ENCODE peak calls at places on chromosomes 4 and X, in four cellular contexts. L, V, N and J are unnamed samples.

GRCh38 chr4:157045507-157046127 is 30.3 kb upstream of the GLRB start:
- DNase-seq in L (peak), V (peak), N (no peak), J (no peak)

GRCh38 chr4:76374744-76375143 is 46.2 kb downstream of the CCDC158 start:
- DNase-seq in V (no peak), N (no peak), L (no peak), J (no peak)

GRCh38 chr4:4248885-4249203 is 821 bp upstream of the TMEM128 start:
- DNase-seq in L (no peak), V (no peak), N (no peak), J (no peak)

GRCh38 chrX:122817321-122817720 is 366.8 kb upstream of the GRIA3 start:
- DNase-seq in N (no peak), V (no peak), L (no peak), J (no peak)

GRCh38 chr4:185801471-185801870 is 10.5 kb downstream of the SORBS2 start:
- DNase-seq in L (no peak), N (no peak), V (no peak), J (no peak)

GRCh38 chrX:12610079-12610478 is 181.1 kb upstream of the PRPS2 start:
- DNase-seq in N (no peak), V (peak), L (peak), J (no peak)

GRCh38 chrX:107603433-107604159 is 24.7 kb upstream of the PRPS1 start:
- DNase-seq in N (no peak), V (no peak), L (no peak), J (no peak)

GRCh38 chr4:167032876-167033275 is 201.4 kb downstream of the SPOCK3 start:
- DNase-seq in V (no peak), L (no peak), N (no peak), J (no peak)

GRCh38 chrX:40931921-40932320 is 153.3 kb upstream of the USP9X start:
- DNase-seq in L (no peak), V (no peak), N (no peak), J (no peak)